ENCODE peak calls at places on chromosome 10, in seven cellular contexts. O is activated naive CD4-positive, alpha-beta T cell; N is hippocampal formation; S is effector CD4-positive, alpha-beta T cell; H is NCI-H2171 treated with DMSO at 0.1 percent for 48 hours; M is A549; B is T1000. G is an unnamed sample.

GRCh38 chr10:79239275-79239779 is 107.9 kb upstream of the PPIF start:
- DNase-seq in H (no peak), S (no peak), B (peak), N (peak), O (no peak), M (peak), G (no peak)

GRCh38 chr10:124292911-124293640 is 125.6 kb downstream of the OAT start:
- DNase-seq in B (no peak), O (no peak), H (peak), N (no peak), M (no peak), S (no peak), G (no peak)

GRCh38 chr10:5960070-5960972 is 17.0 kb downstream of the IL15RA start:
- DNase-seq in B (no peak), H (no peak), M (no peak), O (no peak), N (no peak), S (no peak), G (no peak)

GRCh38 chr10:79019961-79020491 is 48.7 kb upstream of the ZMIZ1 start:
- DNase-seq in B (no peak), M (no peak), N (no peak), H (no peak), O (no peak), S (no peak), G (no peak)

GRCh38 chr10:43395571-43396060 is 13.4 kb downstream of the HNRNPF start:
- DNase-seq in M (no peak), O (no peak), N (no peak), S (no peak), B (no peak), H (no peak), G (no peak)

GRCh38 chr10:74244097-74244685 is 93.2 kb downstream of the ADK start:
- DNase-seq in H (peak), O (no peak), M (peak), B (no peak), S (peak), N (peak), G (no peak)

GRCh38 chr10:79067241-79068202 is 1.2 kb upstream of the ZMIZ1 start:
- DNase-seq in H (peak), B (peak), M (peak), S (peak), O (peak), N (peak), G (peak)

GRCh38 chr10:110220383-110220782 is 13.0 kb downstream of the MXI1 start:
- DNase-seq in N (no peak), H (no peak), M (no peak), O (no peak), S (no peak), B (no peak), G (no peak)

GRCh38 chr10:10589540-10589939 is 428.1 kb upstream of the CELF2 start:
- DNase-seq in B (peak), H (no peak), O (no peak), S (no peak), N (no peak), M (no peak), G (no peak)

GRCh38 chr10:43610636-43611035 is 4.4 kb downstream of the ZNF485 start:
- DNase-seq in O (no peak), N (no peak), B (no peak), S (no peak), H (no peak), M (no peak), G (no peak)